ENCODE peak calls at places on chromosomes 5 and 9, in seven cellular contexts. One of them, this sample, is unnamed.

GRCh38 chr9:134600431-134600830 is 41.2 kb upstream of the COL5A1 start:
- DNase-seq in AG09319: no peak
- DNase-seq in stimulated activated CD4-positive, alpha-beta T cell treated with anti-CD3 and anti-CD28 coated beads, Interleukin-1b, Interleukin-23, amount 100 ng/mL, for 24 hours: no peak
- DNase-seq in ureter: no peak
- DNase-seq in heart left ventricle: no peak
- DNase-seq in G401: no peak
- DNase-seq in AG10803: no peak
- DNase-seq in this sample: no peak

GRCh38 chr9:115628426-115628825 is 510.5 kb upstream of the TNC start:
- DNase-seq in AG09319: no peak
- DNase-seq in stimulated activated CD4-positive, alpha-beta T cell treated with anti-CD3 and anti-CD28 coated beads, Interleukin-1b, Interleukin-23, amount 100 ng/mL, for 24 hours: no peak
- DNase-seq in ureter: no peak
- DNase-seq in heart left ventricle: no peak
- DNase-seq in G401: no peak
- DNase-seq in AG10803: no peak
- DNase-seq in this sample: no peak

GRCh38 chr9:99873531-99873930 is 32.9 kb upstream of the STX17 start:
- DNase-seq in AG09319: no peak
- DNase-seq in stimulated activated CD4-positive, alpha-beta T cell treated with anti-CD3 and anti-CD28 coated beads, Interleukin-1b, Interleukin-23, amount 100 ng/mL, for 24 hours: no peak
- DNase-seq in ureter: no peak
- DNase-seq in heart left ventricle: no peak
- DNase-seq in G401: no peak
- DNase-seq in AG10803: peak
- DNase-seq in this sample: no peak

GRCh38 chr9:72753261-72753893 is 199.5 kb downstream of the ALDH1A1 start:
- DNase-seq in AG09319: no peak
- DNase-seq in stimulated activated CD4-positive, alpha-beta T cell treated with anti-CD3 and anti-CD28 coated beads, Interleukin-1b, Interleukin-23, amount 100 ng/mL, for 24 hours: no peak
- DNase-seq in ureter: no peak
- DNase-seq in heart left ventricle: no peak
- DNase-seq in G401: peak
- DNase-seq in AG10803: peak
- DNase-seq in this sample: no peak

GRCh38 chr5:96321371-96321770 is 111.7 kb downstream of the PCSK1 start:
- DNase-seq in AG09319: no peak
- DNase-seq in stimulated activated CD4-positive, alpha-beta T cell treated with anti-CD3 and anti-CD28 coated beads, Interleukin-1b, Interleukin-23, amount 100 ng/mL, for 24 hours: no peak
- DNase-seq in ureter: no peak
- DNase-seq in heart left ventricle: no peak
- DNase-seq in G401: no peak
- DNase-seq in AG10803: peak
- DNase-seq in this sample: no peak

GRCh38 chr5:176881021-176881749 is 18.0 kb downstream of the HK3 start:
- DNase-seq in AG09319: no peak
- DNase-seq in stimulated activated CD4-positive, alpha-beta T cell treated with anti-CD3 and anti-CD28 coated beads, Interleukin-1b, Interleukin-23, amount 100 ng/mL, for 24 hours: no peak
- DNase-seq in ureter: no peak
- DNase-seq in heart left ventricle: no peak
- DNase-seq in G401: no peak
- DNase-seq in AG10803: no peak
- DNase-seq in this sample: no peak

GRCh38 chr5:108747111-108748009 is at the start of gene FER:
- DNase-seq in AG09319: no peak
- DNase-seq in stimulated activated CD4-positive, alpha-beta T cell treated with anti-CD3 and anti-CD28 coated beads, Interleukin-1b, Interleukin-23, amount 100 ng/mL, for 24 hours: no peak
- DNase-seq in ureter: no peak
- DNase-seq in heart left ventricle: peak
- DNase-seq in G401: peak
- DNase-seq in AG10803: peak
- DNase-seq in this sample: peak

GRCh38 chr9:33467526-33467925 is 6.2 kb downstream of the NOL6 start:
- DNase-seq in AG09319: no peak
- DNase-seq in stimulated activated CD4-positive, alpha-beta T cell treated with anti-CD3 and anti-CD28 coated beads, Interleukin-1b, Interleukin-23, amount 100 ng/mL, for 24 hours: no peak
- DNase-seq in ureter: no peak
- DNase-seq in heart left ventricle: no peak
- DNase-seq in G401: no peak
- DNase-seq in AG10803: no peak
- DNase-seq in this sample: no peak

GRCh38 chr9:34446468-34446891 is 11.9 kb downstream of the FAM219A start:
- DNase-seq in AG09319: no peak
- DNase-seq in stimulated activated CD4-positive, alpha-beta T cell treated with anti-CD3 and anti-CD28 coated beads, Interleukin-1b, Interleukin-23, amount 100 ng/mL, for 24 hours: no peak
- DNase-seq in ureter: no peak
- DNase-seq in heart left ventricle: no peak
- DNase-seq in G401: no peak
- DNase-seq in AG10803: peak
- DNase-seq in this sample: no peak

GRCh38 chr5:38536968-38537367 is 19.5 kb downstream of the LIFR start:
- DNase-seq in AG09319: no peak
- DNase-seq in stimulated activated CD4-positive, alpha-beta T cell treated with anti-CD3 and anti-CD28 coated beads, Interleukin-1b, Interleukin-23, amount 100 ng/mL, for 24 hours: no peak
- DNase-seq in ureter: no peak
- DNase-seq in heart left ventricle: no peak
- DNase-seq in G401: no peak
- DNase-seq in AG10803: no peak
- DNase-seq in this sample: no peak

GRCh38 chr9:72333758-72334157 is 31.2 kb downstream of the ZFAND5 start:
- DNase-seq in AG09319: no peak
- DNase-seq in stimulated activated CD4-positive, alpha-beta T cell treated with anti-CD3 and anti-CD28 coated beads, Interleukin-1b, Interleukin-23, amount 100 ng/mL, for 24 hours: no peak
- DNase-seq in ureter: no peak
- DNase-seq in heart left ventricle: no peak
- DNase-seq in G401: peak
- DNase-seq in AG10803: no peak
- DNase-seq in this sample: no peak

GRCh38 chr5:102753889-102754498 is 1.1 kb upstream of the PAM start:
- DNase-seq in AG09319: no peak
- DNase-seq in stimulated activated CD4-positive, alpha-beta T cell treated with anti-CD3 and anti-CD28 coated beads, Interleukin-1b, Interleukin-23, amount 100 ng/mL, for 24 hours: no peak
- DNase-seq in ureter: no peak
- DNase-seq in heart left ventricle: no peak
- DNase-seq in G401: no peak
- DNase-seq in AG10803: no peak
- DNase-seq in this sample: peak

GRCh38 chr5:112878760-112879159 is 17.7 kb downstream of the SRP19 start:
- DNase-seq in AG09319: no peak
- DNase-seq in stimulated activated CD4-positive, alpha-beta T cell treated with anti-CD3 and anti-CD28 coated beads, Interleukin-1b, Interleukin-23, amount 100 ng/mL, for 24 hours: no peak
- DNase-seq in ureter: no peak
- DNase-seq in heart left ventricle: no peak
- DNase-seq in G401: no peak
- DNase-seq in AG10803: no peak
- DNase-seq in this sample: no peak

This sample was measured in SK-N-DZ.